ENCODE peak calls at places on chromosome 14, in four cellular contexts. D is dorsolateral prefrontal cortex, R is RWPE2, Y is fibroblast of pulmonary artery. A is an unnamed sample.

GRCh38 chr14:60303745-60304144 is 54.7 kb downstream of the PPM1A start:
- DNase-seq in D (no peak), R (no peak), Y (no peak), A (no peak)

GRCh38 chr14:24237463-24237955 is 4.8 kb downstream of the GMPR2 start:
- DNase-seq in R (no peak), Y (no peak), D (no peak), A (no peak)

GRCh38 chr14:22549981-22550670 is 38.9 kb downstream of the DAD1 start:
- DNase-seq in R (no peak), D (no peak), Y (peak; percentile 62), A (no peak)

GRCh38 chr14:66638688-66639087 is 130.7 kb downstream of the GPHN start:
- DNase-seq in D (no peak), R (no peak), Y (peak; percentile 55), A (no peak)

GRCh38 chr14:35335388-35336092 is 43.4 kb downstream of the PSMA6 start:
- DNase-seq in R (peak; percentile 78), D (no peak), Y (peak; percentile 48), A (no peak)

GRCh38 chr14:79947440-79947839 is 263.9 kb downstream of the DIO2 start:
- DNase-seq in D (no peak), R (no peak), Y (no peak), A (no peak)

GRCh38 chr14:100890044-100890443 is 13.5 kb downstream of the RTL1 start:
- DNase-seq in D (peak; percentile 1), Y (no peak), R (peak; percentile 51), A (no peak)

GRCh38 chr14:68479247-68479646 is 313.6 kb downstream of the ZFP36L1 start:
- DNase-seq in R (no peak), Y (peak; percentile 62), D (no peak), A (no peak)

GRCh38 chr14:53011053-53011462 is 60.2 kb upstream of the FERMT2 start:
- DNase-seq in Y (peak; percentile 98), R (peak; percentile 79), D (no peak), A (peak; percentile 79)

GRCh38 chr14:93997082-93997481 is at the start of gene CCDC197:
- DNase-seq in D (no peak), Y (no peak), R (no peak), A (no peak)

GRCh38 chr14:61122862-61123261 is 141.8 kb downstream of the SLC38A6 start:
- DNase-seq in Y (no peak), D (no peak), R (no peak), A (no peak)

GRCh38 chr14:31716208-31716607 is 155.0 kb downstream of the NUBPL start:
- DNase-seq in Y (no peak), D (no peak), R (no peak), A (no peak)

GRCh38 chr14:68395585-68395984 is 397.3 kb downstream of the ZFP36L1 start:
- DNase-seq in R (no peak), D (no peak), Y (peak; percentile 67), A (no peak)

GRCh38 chr14:44720707-44721106 is 213.6 kb upstream of the FSCB start:
- DNase-seq in R (no peak), Y (no peak), D (no peak), A (no peak)

GRCh38 chr14:100670017-100670974 is 56.4 kb upstream of the DLK1 start:
- DNase-seq in D (no peak), R (no peak), Y (no peak), A (no peak)

GRCh38 chr14:31138301-31138700 is 69.3 kb downstream of the HECTD1 start:
- DNase-seq in Y (peak; percentile 6), D (no peak), R (no peak), A (no peak)

GRCh38 chr14:70555890-70556289 is 21.1 kb upstream of the ADAM20 start:
- DNase-seq in D (no peak), R (no peak), Y (peak; percentile 41), A (no peak)

GRCh38 chr14:93103392-93104080 is 12.2 kb downstream of the ITPK1 start:
- DNase-seq in R (no peak), Y (no peak), D (no peak), A (no peak)

GRCh38 chr14:100603341-100604125 is 16.3 kb upstream of the BEGAIN start:
- DNase-seq in R (peak; percentile 60), D (no peak), Y (no peak), A (no peak)

GRCh38 chr14:31921741-31922140 is 155.4 kb upstream of the ARHGAP5 start:
- DNase-seq in R (no peak), D (no peak), Y (no peak), A (no peak)

GRCh38 chr14:52314521-52315354 is 626 bp downstream of the PTGER2 start:
- DNase-seq in Y (no peak), R (peak; percentile 70), D (no peak), A (no peak)

GRCh38 chr14:101019974-101020710 is 116.6 kb upstream of the RTL1 start:
- DNase-seq in D (no peak), Y (no peak), R (peak; percentile 57), A (no peak)

GRCh38 chr14:95901014-95901413 is 24.4 kb downstream of the TUNAR start:
- DNase-seq in Y (no peak), R (no peak), D (no peak), A (no peak)

GRCh38 chr14:105853907-105854599 is 327.7 kb downstream of the TMEM121 start:
- DNase-seq in D (no peak), R (peak; percentile 45), Y (no peak), A (no peak)

GRCh38 chr14:102923920-102924486 is 1.5 kb downstream of the AMN start:
- DNase-seq in D (no peak), Y (no peak), R (no peak), A (no peak)

GRCh38 chr14:102922490-102923200 is at the start of gene AMN:
- DNase-seq in Y (peak; percentile 8), D (no peak), R (no peak), A (no peak)

GRCh38 chr14:102924632-102925588 is 2.4 kb downstream of the AMN start:
- DNase-seq in D (no peak), Y (no peak), R (no peak), A (no peak)

GRCh38 chr14:102925646-102926045 is 3.2 kb downstream of the AMN start:
- DNase-seq in D (no peak), Y (no peak), R (no peak), A (no peak)

DNA sequence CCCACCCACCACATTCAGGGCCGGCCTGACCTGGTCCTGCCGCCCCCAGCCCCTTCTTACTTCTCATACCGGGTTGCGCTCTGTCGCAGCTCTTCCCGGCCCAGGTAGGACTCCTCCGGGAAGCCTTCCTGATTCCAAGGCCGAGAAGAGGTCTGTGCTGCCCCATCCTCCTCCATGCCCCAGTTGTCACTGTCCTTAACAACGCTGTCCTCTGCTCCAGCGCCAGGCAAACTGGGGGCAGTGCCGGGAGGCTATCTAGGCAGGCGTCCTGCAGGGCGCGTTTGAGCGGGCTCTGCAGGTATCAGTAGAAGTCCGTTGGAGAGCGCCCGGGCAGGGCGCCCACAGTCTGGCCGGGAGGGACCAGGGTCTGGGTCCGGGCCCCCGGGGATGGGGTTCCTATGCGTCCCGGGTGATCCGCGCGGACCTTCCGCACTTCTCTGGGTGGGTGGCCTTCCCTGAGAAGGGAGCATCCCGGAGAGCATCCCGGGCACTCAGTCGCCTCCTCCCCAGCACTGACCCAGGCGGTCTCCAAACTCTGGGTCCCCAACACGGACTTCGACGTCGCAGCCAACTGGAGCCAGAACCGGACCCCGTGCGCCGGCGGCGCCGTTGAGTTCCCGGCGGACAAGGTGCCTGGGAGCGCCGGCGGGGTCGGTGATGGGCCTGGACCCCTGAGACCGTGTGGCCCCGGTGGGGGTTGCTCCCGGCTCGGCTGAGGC is 897 bp downstream of the AMN start:
- DNase-seq in D (no peak), Y (no peak), R (no peak), A (no peak)
- H3K4me3 ChIP-seq in D (peak overlapping the region; percentile 40), Y (peak overlapping the region; percentile 21), R (no peak overlapping the region), A (no peak overlapping the region)

GRCh38 chr14:99524804-99525698 is 43.8 kb downstream of the CCNK start:
- DNase-seq in Y (peak; percentile 56), R (no peak), D (no peak), A (no peak)
- TF ChIP-seq CTCF in Y (peak; percentile 45), R (peak; percentile 77), D (no peak), A (no peak)

GRCh38 chr14:71764701-71765347 is 167.4 kb upstream of the RGS6 start:
- DNase-seq in Y (no peak), R (no peak), D (no peak), A (no peak)
- H3K4me3 ChIP-seq in Y (peak overlapping the region; percentile 8), R (no peak overlapping the region), D (no peak overlapping the region), A (peak overlapping the region; percentile 22)

DNA sequence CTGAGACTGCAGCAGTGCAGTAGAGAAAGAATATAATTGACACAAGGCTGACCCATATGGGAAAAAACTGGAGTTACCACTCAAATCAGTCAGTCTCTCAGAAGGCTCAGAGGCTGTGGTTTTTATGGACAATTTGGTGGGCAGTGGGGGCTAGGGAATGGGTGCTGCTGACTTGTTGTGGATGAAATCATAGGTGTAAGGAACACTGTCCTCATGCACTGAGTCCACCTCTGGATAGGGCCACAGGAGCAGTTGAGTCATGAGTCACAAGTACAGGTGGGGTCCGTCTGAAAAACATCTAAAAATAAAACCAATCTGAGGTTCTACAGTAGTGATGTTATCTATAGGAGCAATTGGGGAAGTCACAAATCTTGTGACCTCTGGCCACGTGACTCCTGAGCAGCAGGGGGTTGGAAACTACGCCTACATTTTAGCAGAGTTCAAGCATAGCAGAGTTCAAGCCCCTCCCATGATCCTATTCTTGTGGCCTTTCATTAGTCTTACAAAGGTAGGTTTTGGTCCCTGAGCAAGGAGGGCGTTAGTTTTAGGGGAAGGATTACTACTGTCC is 18.1 kb upstream of the SGPP1 start:
- DNase-seq in D (no peak), Y (no peak), R (no peak), A (peak; percentile 29)
- TF ChIP-seq CTCF in D (no peak), Y (no peak), R (no peak), A (no peak)

GRCh38 chr14:102192840-102193502 is 53.3 kb downstream of the WDR20 start:
- DNase-seq in R (no peak), D (peak; percentile 53), Y (no peak), A (no peak)
- H3K4me3 ChIP-seq in R (no peak overlapping the region), D (peak overlapping the region; percentile 38), Y (no peak overlapping the region), A (no peak overlapping the region)

A was measured in tibial nerve.